ENCODE peak calls at places on chromosome 7, in five cellular contexts. T is KBM-7; Z is astrocyte of the hippocampus; H is naive thymus-derived CD8-positive, alpha-beta T cell; C is stimulated activated CD8-positive, alpha-beta memory T cell treated with anti-CD3 and anti-CD28 coated beads, Interleukin-4, amount 100 ng/mL, for 1 hour. Y is an unnamed sample.

GRCh38 chr7:47375121-47375551 is 206.8 kb downstream of the TNS3 start:
- DNase-seq in T (no peak), Z (peak; percentile 50), H (no peak), C (no peak), Y (no peak)

GRCh38 chr7:24572421-24573007 is 738 bp upstream of the PALS2 start:
- DNase-seq in T (peak; percentile 44), Z (peak; percentile 80), H (peak; percentile 37), C (peak; percentile 13), Y (peak; percentile 45)

GRCh38 chr7:19079066-19079465 is 38.4 kb downstream of the TWIST1 start:
- DNase-seq in C (no peak), H (no peak), T (no peak), Z (peak; percentile 12), Y (no peak)

GRCh38 chr7:152336754-152337368 is 98.9 kb downstream of the KMT2C start:
- DNase-seq in T (peak; percentile 54), H (peak; percentile 7), Z (peak; percentile 52), C (no peak), Y (peak; percentile 75)

GRCh38 chr7:155763122-155763521 is 49.1 kb downstream of the SHH start:
- DNase-seq in T (no peak), H (no peak), Z (no peak), C (no peak), Y (no peak)

GRCh38 chr7:81111358-81111757 is 192.5 kb upstream of the SEMA3C start:
- DNase-seq in H (no peak), T (no peak), Z (peak; percentile 80), C (no peak), Y (no peak)

GRCh38 chr7:103632972-103633371 is 187.0 kb upstream of the SLC26A5 start:
- DNase-seq in H (no peak), Z (no peak), T (no peak), C (no peak), Y (no peak)

GRCh38 chr7:3259711-3260424 is 41.2 kb upstream of the SDK1 start:
- DNase-seq in Z (peak; percentile 56), H (no peak), C (no peak), T (no peak), Y (no peak)

GRCh38 chr7:45921699-45922519 is 837 bp upstream of the IGFBP3 start:
- DNase-seq in H (no peak), C (no peak), Z (peak; percentile 89), T (peak; percentile 56), Y (no peak)

GRCh38 chr7:31735991-31736982 is 49.3 kb downstream of the PPP1R17 start:
- DNase-seq in Z (peak; percentile 86), T (peak; percentile 65), H (no peak), C (no peak), Y (peak; percentile 81)

GRCh38 chr7:131166066-131166465 is 161.6 kb upstream of the MKLN1 start:
- DNase-seq in H (no peak), T (no peak), C (no peak), Z (peak; percentile 76), Y (no peak)

GRCh38 chr7:379456-380225 is 89.7 kb downstream of the FOXL3 start:
- DNase-seq in H (no peak), Z (no peak), T (no peak), C (no peak), Y (no peak)

GRCh38 chr7:41448104-41448503 is 254.8 kb downstream of the INHBA start:
- DNase-seq in T (no peak), C (no peak), H (no peak), Z (peak; percentile 14), Y (no peak)

GRCh38 chr7:137983308-137984008 is 18.4 kb downstream of the CREB3L2 start:
- DNase-seq in T (no peak), H (no peak), C (no peak), Z (no peak), Y (no peak)

GRCh38 chr7:156752371-156753297 is 112.1 kb downstream of the RNF32 start:
- DNase-seq in T (peak; percentile 62), H (no peak), C (no peak), Z (peak; percentile 74), Y (no peak)

GRCh38 chr7:17965600-17965999 is 25.3 kb upstream of the SNX13 start:
- DNase-seq in Z (peak; percentile 19), T (no peak), C (no peak), H (no peak), Y (no peak)

GRCh38 chr7:90269163-90269562 is 24.2 kb downstream of the CFAP69 start:
- DNase-seq in H (no peak), T (no peak), Z (no peak), C (no peak), Y (no peak)

GRCh38 chr7:68707958-68708357 is 890.3 kb upstream of the AUTS2 start:
- DNase-seq in C (no peak), Z (no peak), T (no peak), H (no peak), Y (no peak)

GRCh38 chr7:3897430-3898385 is 596.7 kb downstream of the SDK1 start:
- DNase-seq in H (peak; percentile 18), C (no peak), Z (peak; percentile 67), T (peak; percentile 35), Y (peak; percentile 78)

GRCh38 chr7:37765872-37766525 is 82.4 kb upstream of the NME8 start:
- DNase-seq in C (no peak), H (no peak), T (peak; percentile 67), Z (no peak), Y (no peak)

GRCh38 chr7:107045195-107045960 is 873 bp downstream of the PRKAR2B start:
- DNase-seq in T (peak; percentile 36), H (no peak), Z (peak; percentile 29), C (no peak), Y (no peak)

GRCh38 chr7:104943502-104944343 is 70.3 kb upstream of the KMT2E start:
- DNase-seq in Z (peak; percentile 96), T (peak; percentile 97), H (peak; percentile 40), C (peak; percentile 36), Y (no peak)

GRCh38 chr7:67470256-67470751 is 473.7 kb downstream of the TYW1 start:
- DNase-seq in T (no peak), Z (peak; percentile 53), H (no peak), C (no peak), Y (no peak)

GRCh38 chr7:102261451-102261850 is 25.2 kb upstream of the SH2B2 start:
- DNase-seq in T (no peak), C (no peak), H (no peak), Z (no peak), Y (no peak)

GRCh38 chr7:638256-639011 is 88.1 kb upstream of the DNAAF5 start:
- DNase-seq in Z (no peak), H (no peak), C (no peak), T (no peak), Y (no peak)

GRCh38 chr7:43385856-43386255 is 197.1 kb upstream of the STK17A start:
- DNase-seq in Z (no peak), T (peak; percentile 3), C (no peak), H (no peak), Y (no peak)

GRCh38 chr7:81414411-81414810 is 355.4 kb downstream of the HGF start:
- DNase-seq in Z (no peak), H (no peak), T (no peak), C (no peak), Y (no peak)

GRCh38 chr7:152859781-152860191 is 100.2 kb downstream of the ACTR3B start:
- DNase-seq in C (no peak), H (no peak), Z (no peak), T (peak; percentile 58), Y (peak; percentile 68)

GRCh38 chr7:38374507-38374906 is 101.1 kb upstream of the TARP start:
- DNase-seq in Z (peak; percentile 62), H (peak; percentile 59), T (peak; percentile 73), C (no peak), Y (peak; percentile 73)

GRCh38 chr7:94955807-94956206 is 48.4 kb downstream of the PPP1R9A start:
- DNase-seq in C (no peak), T (no peak), H (no peak), Z (no peak), Y (no peak)

GRCh38 chr7:47217570-47218360 is 364.1 kb downstream of the TNS3 start:
- DNase-seq in Z (no peak), T (no peak), H (no peak), C (no peak), Y (no peak)

GRCh38 chr7:2417981-2418481 is 14.6 kb downstream of the CHST12 start:
- DNase-seq in H (peak; percentile 27), C (no peak), T (no peak), Z (peak; percentile 39), Y (no peak)

GRCh38 chr7:97555845-97556431 is 175.9 kb upstream of the TAC1 start:
- DNase-seq in T (no peak), C (no peak), H (no peak), Z (peak; percentile 0), Y (no peak)

GRCh38 chr7:116572036-116572435 is 47.2 kb downstream of the CAV1 start:
- DNase-seq in T (no peak), Z (no peak), H (no peak), C (no peak), Y (no peak)

GRCh38 chr7:151799506-151799905 is 77.4 kb downstream of the PRKAG2 start:
- DNase-seq in T (no peak), C (no peak), H (no peak), Z (no peak), Y (no peak)